ENCODE peak calls at places on chromosomes 5 and 9, in eight cellular contexts. I is right lobe of liver; Z is kidney; F is HCT116; U is aorta; G is SJSA1; B is CD8-positive, alpha-beta T cell; J is GM23248. E is an unnamed sample. For H3K9me3, the result is how much of the 10 kb centered on the place peaks cover.

GRCh38 chr9:110126986-110127864 is 80.7 kb downstream of the C9orf152 start:
- DNase-seq in I (peak), Z (peak), F (no peak), U (peak), G (no peak), B (no peak), J (no peak), E (peak)

GRCh38 chr5:92179651-92180050 is 796.5 kb upstream of the ARRDC3 start:
- DNase-seq in I (no peak), Z (no peak), F (no peak), U (no peak), G (no peak), B (no peak), J (no peak), E (no peak)

GRCh38 chr5:108650997-108651396 is 96.7 kb upstream of the FER start:
- DNase-seq in I (no peak), Z (no peak), F (no peak), U (no peak), G (no peak), B (no peak), J (peak), E (no peak)

GRCh38 chr5:112691758-112692157 is 45.9 kb upstream of the APC start:
- DNase-seq in I (no peak), Z (no peak), F (no peak), U (no peak), G (no peak), B (no peak), J (no peak), E (no peak)

GRCh38 chr5:55923177-55923872 is 71.4 kb downstream of the IL6ST start:
- DNase-seq in I (peak), Z (no peak), F (no peak), U (no peak), G (no peak), B (no peak), J (peak), E (peak)

GRCh38 chr5:1409386-1410110 is 35.7 kb downstream of the SLC6A3 start:
- DNase-seq in I (peak), Z (peak), F (no peak), U (peak), G (no peak), B (no peak), J (peak), E (no peak)

GRCh38 chr5:107544967-107545366 is 125.8 kb downstream of the EFNA5 start:
- DNase-seq in I (no peak), Z (no peak), F (no peak), U (no peak), G (no peak), B (no peak), J (no peak), E (no peak)

GRCh38 chr5:95102080-95102479 is 182.8 kb downstream of the MCTP1 start:
- DNase-seq in I (no peak), Z (no peak), F (no peak), U (no peak), G (no peak), B (no peak), J (no peak), E (no peak)

GRCh38 chr9:2919347-2919746 is 75.5 kb upstream of the PUM3 start:
- DNase-seq in I (no peak), Z (no peak), F (no peak), U (no peak), G (no peak), B (no peak), J (peak), E (no peak)

GRCh38 chr5:10441083-10441991 is at the start of gene ROPN1L:
- DNase-seq in I (peak), Z (peak), F (peak), U (peak), G (peak), B (peak), J (peak), E (peak)

GRCh38 chr9:33250458-33250995 is 10.6 kb downstream of the SPINK4 start:
- DNase-seq in I (no peak), Z (no peak), F (no peak), U (no peak), G (no peak), B (no peak), J (peak), E (no peak)

GRCh38 chr5:141557681-141558136 is 61.1 kb downstream of the DIAPH1 start:
- DNase-seq in I (peak), Z (peak), F (peak), U (peak), G (peak), B (peak), J (peak), E (peak)

GRCh38 chr5:1116977-1117376 is 5.1 kb upstream of the SLC12A7 start:
- DNase-seq in I (no peak), Z (no peak), F (no peak), U (no peak), G (no peak), B (no peak), J (no peak), E (no peak)

GRCh38 chr5:172417983-172418630 is 36.2 kb downstream of the SH3PXD2B start:
- DNase-seq in I (peak), Z (peak), F (no peak), U (peak), G (peak), B (no peak), J (peak), E (peak)

GRCh38 chr5:180558232-180558631 is 33.1 kb downstream of the SCGB3A1 start:
- DNase-seq in I (no peak), Z (no peak), F (no peak), U (no peak), G (no peak), B (no peak), J (no peak), E (no peak)

GRCh38 chr5:110618941-110619340 is 107.5 kb downstream of the TMEM232 start:
- DNase-seq in I (no peak), Z (no peak), F (no peak), U (no peak), G (no peak), B (no peak), J (no peak), E (no peak)

GRCh38 chr5:149780043-149780737 is 50.1 kb downstream of the PPARGC1B start:
- DNase-seq in I (no peak), Z (no peak), F (no peak), U (no peak), G (no peak), B (no peak), J (no peak), E (no peak)

GRCh38 chr9:72557549-72557948 is 36.1 kb downstream of the TMC1 start:
- DNase-seq in I (no peak), Z (no peak), F (peak), U (no peak), G (peak), B (no peak), J (peak), E (no peak)

GRCh38 chr5:151038292-151038745 is 17.9 kb downstream of the GPX3 start:
- DNase-seq in I (no peak), Z (no peak), F (no peak), U (no peak), G (no peak), B (no peak), J (no peak), E (no peak)

GRCh38 chr5:123937230-123937629 is 425.3 kb downstream of the CSNK1G3 start:
- DNase-seq in I (no peak), Z (no peak), F (peak), U (no peak), G (peak), B (no peak), J (peak), E (peak)
- H3K9me3 ChIP-seq in I (under half), Z (under half), F (under half), U (under half), G (under half), B (under half), J (under half), E (under half)

GRCh38 chr9:124285490-124285889 is 27.7 kb downstream of the NEK6 start:
- DNase-seq in I (no peak), Z (no peak), F (no peak), U (no peak), G (no peak), B (no peak), J (no peak), E (no peak)
- H3K27ac ChIP-seq in I (peak), Z (peak), F (no peak), U (peak), G (peak), B (no peak), J (peak), E (peak)

GRCh38 chr5:6581559-6582426 is 51.1 kb downstream of the NSUN2 start:
- DNase-seq in I (no peak), Z (no peak), F (no peak), U (no peak), G (no peak), B (no peak), J (no peak), E (no peak)
- H3K9me3 ChIP-seq in I (under half), Z (under half), F (under half), U (under half), G (under half), B (under half), J (under half), E (under half)

GRCh38 chr9:89468271-89468960 is 29.5 kb downstream of the SEMA4D start:
- DNase-seq in I (no peak), Z (no peak), F (no peak), U (no peak), G (no peak), B (no peak), J (no peak), E (no peak)
- H3K27ac ChIP-seq in I (no peak), Z (no peak), F (no peak), U (no peak), G (no peak), B (peak), J (no peak), E (no peak)

DNA sequence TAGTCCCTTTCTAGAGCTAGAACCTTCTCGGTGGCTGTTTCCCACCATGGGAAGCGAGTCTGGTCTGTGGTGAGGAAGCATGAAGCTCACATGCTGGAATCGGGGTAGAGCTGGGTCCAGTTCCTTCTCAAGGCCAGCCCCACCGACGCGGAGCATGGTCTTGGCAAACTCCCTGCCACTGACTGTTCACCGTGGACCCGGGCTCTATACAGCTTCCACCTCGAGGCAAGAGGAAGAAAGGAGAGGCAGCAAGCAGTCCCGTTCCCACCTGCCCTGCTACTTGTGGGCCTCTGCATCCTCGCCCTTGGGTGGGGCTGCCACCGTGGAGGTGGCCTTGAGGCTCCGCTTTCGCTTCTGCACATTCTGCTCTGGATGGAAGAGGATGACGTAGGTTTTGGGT is 13.7 kb downstream of the GRM6 start:
- DNase-seq in I (no peak), Z (no peak), F (no peak), U (no peak), G (no peak), B (no peak), J (no peak), E (no peak)
- H3K9me3 ChIP-seq in I (under half), Z (half or more), F (under half), U (half or more), G (half or more), B (under half), J (under half), E (half or more)

DNA sequence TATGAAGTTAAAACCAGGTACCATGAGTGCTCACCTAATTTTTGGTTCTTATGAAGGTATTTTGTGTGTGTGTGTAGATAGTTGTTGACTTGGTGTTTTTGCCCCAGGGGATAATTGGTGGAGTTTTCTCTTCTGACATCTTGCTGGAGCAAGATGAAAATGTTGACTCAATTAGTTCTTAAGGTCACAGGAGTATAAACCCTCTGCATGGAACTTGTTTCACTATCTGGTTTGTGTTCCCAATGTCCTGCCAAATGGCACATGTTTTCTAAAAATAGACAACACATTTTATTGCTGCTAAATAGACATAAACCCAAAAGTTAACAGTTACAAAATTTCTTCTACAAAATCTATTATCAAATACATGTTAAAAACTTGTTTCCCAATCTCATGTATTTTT is 180.9 kb downstream of the FAM170A start:
- DNase-seq in I (no peak), Z (no peak), F (no peak), U (no peak), G (no peak), B (no peak), J (no peak), E (no peak)
- H3K27ac ChIP-seq in I (no peak), Z (no peak), F (no peak), U (no peak), G (no peak), B (no peak), J (no peak), E (no peak)

E was measured in heart right ventricle.